ENCODE peak calls at places on chromosomes 16 and 17, in eight cellular contexts. N is Caki2; R is upper lobe of right lung; D is head of caudate nucleus; V is psoas muscle; L is activated T-helper 9 cell treated with anti-CD3 and anti-CD28 coated beads, Interleukin-2, amount 50 U/mL, for 16 hours; Z is NCI-H1048; O is GDM1. X is an unnamed sample.

GRCh38 chr16:10600792-10601443 is 20.5 kb upstream of the EMP2 start:
- DNase-seq in Z (no peak), R (peak), N (no peak), L (no peak), V (no peak), O (no peak), D (no peak), X (no peak)

GRCh38 chr16:82761858-82762257 is 135.1 kb downstream of the CDH13 start:
- DNase-seq in R (no peak), L (no peak), O (no peak), D (no peak), V (no peak), Z (no peak), N (no peak), X (no peak)

GRCh38 chr17:66542183-66542966 is 240.0 kb downstream of the PRKCA start:
- DNase-seq in D (no peak), Z (no peak), R (no peak), N (peak), V (no peak), L (no peak), O (peak), X (no peak)

GRCh38 chr17:72255481-72255880 is 134.7 kb downstream of the SOX9 start:
- DNase-seq in Z (no peak), R (no peak), O (no peak), N (no peak), D (no peak), L (no peak), V (no peak), X (no peak)

GRCh38 chr17:29760279-29760721 is 137.6 kb upstream of the CORO6 start:
- DNase-seq in N (peak), O (peak), Z (no peak), V (no peak), R (no peak), D (no peak), L (peak), X (peak)

GRCh38 chr16:72958522-72959076 is 89.3 kb downstream of the ZFHX3 start:
- DNase-seq in Z (no peak), R (no peak), V (no peak), L (no peak), N (no peak), O (no peak), D (no peak), X (no peak)

GRCh38 chr17:40056379-40057005 is 2.3 kb upstream of the MED24 start:
- DNase-seq in D (no peak), O (no peak), R (no peak), Z (no peak), V (no peak), L (no peak), N (no peak), X (no peak)

GRCh38 chr16:86901483-86901882 is 323.1 kb downstream of the FOXL1 start:
- DNase-seq in N (peak), L (no peak), D (no peak), R (no peak), V (no peak), Z (no peak), O (no peak), X (no peak)

GRCh38 chr17:38416840-38417209 is 11.4 kb upstream of the ARHGAP23 start:
- DNase-seq in D (no peak), O (no peak), N (no peak), Z (no peak), R (peak), V (no peak), L (no peak), X (no peak)